ENCODE peak calls at places on chromosomes 5 and 9, in four cellular contexts. One of them, this sample, is unnamed.

GRCh38 chr9:121883281-121884056 is 209.6 kb downstream of the TTLL11 start:
- DNase-seq in body of pancreas: no peak
- DNase-seq in MCF 10A: no peak
- DNase-seq in dorsolateral prefrontal cortex: no peak
- DNase-seq in this sample: no peak

GRCh38 chr9:128999581-129000206 is 28.4 kb downstream of the SH3GLB2 start:
- DNase-seq in body of pancreas: no peak
- DNase-seq in MCF 10A: no peak
- DNase-seq in dorsolateral prefrontal cortex: no peak
- DNase-seq in this sample: no peak

GRCh38 chr9:2725929-2726328 is 8.6 kb downstream of the KCNV2 start:
- DNase-seq in body of pancreas: no peak
- DNase-seq in MCF 10A: no peak
- DNase-seq in dorsolateral prefrontal cortex: no peak
- DNase-seq in this sample: no peak

GRCh38 chr9:21001581-21001980 is 29.9 kb downstream of the HACD4 start:
- DNase-seq in body of pancreas: no peak
- DNase-seq in MCF 10A: no peak
- DNase-seq in dorsolateral prefrontal cortex: no peak
- DNase-seq in this sample: no peak

GRCh38 chr5:33828611-33829286 is 63.0 kb downstream of the ADAMTS12 start:
- DNase-seq in body of pancreas: no peak
- DNase-seq in MCF 10A: no peak
- DNase-seq in dorsolateral prefrontal cortex: no peak
- DNase-seq in this sample: no peak

GRCh38 chr9:4065054-4065453 is 234.8 kb downstream of the GLIS3 start:
- DNase-seq in body of pancreas: no peak
- DNase-seq in MCF 10A: no peak
- DNase-seq in dorsolateral prefrontal cortex: no peak
- DNase-seq in this sample: no peak

GRCh38 chr9:96555567-96556386 is 63.9 kb downstream of the CDC14B start:
- DNase-seq in body of pancreas: no peak
- DNase-seq in MCF 10A: no peak
- DNase-seq in dorsolateral prefrontal cortex: no peak
- DNase-seq in this sample: no peak

GRCh38 chr9:121819511-121820231 is 168.2 kb downstream of the DAB2IP start:
- DNase-seq in body of pancreas: no peak
- DNase-seq in MCF 10A: no peak
- DNase-seq in dorsolateral prefrontal cortex: no peak
- DNase-seq in this sample: no peak

GRCh38 chr5:139742173-139742903 is 53.3 kb upstream of the PSD2 start:
- DNase-seq in body of pancreas: no peak
- DNase-seq in MCF 10A: no peak
- DNase-seq in dorsolateral prefrontal cortex: no peak
- DNase-seq in this sample: no peak

GRCh38 chr5:98231089-98231488 is 542.4 kb upstream of the RGMB start:
- DNase-seq in body of pancreas: no peak
- DNase-seq in MCF 10A: no peak
- DNase-seq in dorsolateral prefrontal cortex: no peak
- DNase-seq in this sample: no peak

GRCh38 chr9:79788662-79789061 is 216.9 kb downstream of the TLE4 start:
- DNase-seq in body of pancreas: no peak
- DNase-seq in MCF 10A: no peak
- DNase-seq in dorsolateral prefrontal cortex: no peak
- DNase-seq in this sample: no peak

GRCh38 chr9:125600194-125600593 is 106.8 kb downstream of the MAPKAP1 start:
- DNase-seq in body of pancreas: peak; percentile 30
- DNase-seq in MCF 10A: no peak
- DNase-seq in dorsolateral prefrontal cortex: no peak
- DNase-seq in this sample: no peak

GRCh38 chr5:142671801-142672200 is 14.1 kb downstream of the FGF1 start:
- DNase-seq in body of pancreas: no peak
- DNase-seq in MCF 10A: peak; percentile 63
- DNase-seq in dorsolateral prefrontal cortex: no peak
- DNase-seq in this sample: no peak

GRCh38 chr5:57316798-57317327 is 143.0 kb downstream of the GPBP1 start:
- DNase-seq in body of pancreas: peak; percentile 6
- DNase-seq in MCF 10A: peak; percentile 85
- DNase-seq in dorsolateral prefrontal cortex: no peak
- DNase-seq in this sample: no peak

GRCh38 chr9:98598861-98599260 is 109.9 kb downstream of the GABBR2 start:
- DNase-seq in body of pancreas: no peak
- DNase-seq in MCF 10A: no peak
- DNase-seq in dorsolateral prefrontal cortex: no peak
- DNase-seq in this sample: no peak

GRCh38 chr5:133292300-133292699 is 240.5 kb downstream of the HSPA4 start:
- DNase-seq in body of pancreas: no peak
- DNase-seq in MCF 10A: peak; percentile 90
- DNase-seq in dorsolateral prefrontal cortex: peak; percentile 67
- DNase-seq in this sample: no peak

GRCh38 chr5:150738862-150739261 is 20.0 kb downstream of the DCTN4 start:
- DNase-seq in body of pancreas: no peak
- DNase-seq in MCF 10A: no peak
- DNase-seq in dorsolateral prefrontal cortex: no peak
- DNase-seq in this sample: no peak

GRCh38 chr9:37218800-37219425 is 98.5 kb downstream of the ZCCHC7 start:
- DNase-seq in body of pancreas: no peak
- DNase-seq in MCF 10A: peak; percentile 6
- DNase-seq in dorsolateral prefrontal cortex: no peak
- DNase-seq in this sample: no peak

GRCh38 chr9:92094655-92095054 is 20.6 kb downstream of the SPTLC1 start:
- DNase-seq in body of pancreas: no peak
- DNase-seq in MCF 10A: no peak
- DNase-seq in dorsolateral prefrontal cortex: no peak
- DNase-seq in this sample: no peak

GRCh38 chr5:136199408-136199807 is 6.4 kb upstream of the SMIM32 start:
- DNase-seq in body of pancreas: no peak
- DNase-seq in MCF 10A: no peak
- DNase-seq in dorsolateral prefrontal cortex: no peak
- DNase-seq in this sample: no peak

GRCh38 chr9:95411211-95411892 is 93.8 kb upstream of the FANCC start:
- DNase-seq in body of pancreas: no peak
- DNase-seq in MCF 10A: no peak
- DNase-seq in dorsolateral prefrontal cortex: no peak
- DNase-seq in this sample: no peak

GRCh38 chr9:101648493-101648892 is 53.7 kb upstream of the PPP3R2 start:
- DNase-seq in body of pancreas: no peak
- DNase-seq in MCF 10A: no peak
- DNase-seq in dorsolateral prefrontal cortex: no peak
- DNase-seq in this sample: no peak

GRCh38 chr5:12662545-12663314 is 758.5 kb upstream of the CTNND2 start:
- DNase-seq in body of pancreas: no peak
- DNase-seq in MCF 10A: no peak
- DNase-seq in dorsolateral prefrontal cortex: no peak
- DNase-seq in this sample: no peak

GRCh38 chr5:65611524-65611923 is 12.6 kb downstream of the TRIM23 start:
- DNase-seq in body of pancreas: peak; percentile 79
- DNase-seq in MCF 10A: no peak
- DNase-seq in dorsolateral prefrontal cortex: no peak
- DNase-seq in this sample: no peak

GRCh38 chr5:56251918-56252553 is 18.9 kb upstream of the ANKRD55 start:
- DNase-seq in body of pancreas: no peak
- DNase-seq in MCF 10A: no peak
- DNase-seq in dorsolateral prefrontal cortex: no peak
- DNase-seq in this sample: no peak

GRCh38 chr9:131839281-131840084 is 99.6 kb upstream of the RAPGEF1 start:
- DNase-seq in body of pancreas: no peak
- DNase-seq in MCF 10A: peak; percentile 65
- DNase-seq in dorsolateral prefrontal cortex: no peak
- DNase-seq in this sample: no peak

GRCh38 chr5:67496051-67496450 is 299.5 kb upstream of the CD180 start:
- DNase-seq in body of pancreas: no peak
- DNase-seq in MCF 10A: no peak
- DNase-seq in dorsolateral prefrontal cortex: no peak
- DNase-seq in this sample: no peak

GRCh38 chr5:67495072-67495471 is 298.5 kb upstream of the CD180 start:
- DNase-seq in body of pancreas: no peak
- DNase-seq in MCF 10A: no peak
- DNase-seq in dorsolateral prefrontal cortex: no peak
- DNase-seq in this sample: no peak

GRCh38 chr5:67494186-67494842 is 297.7 kb upstream of the CD180 start:
- DNase-seq in body of pancreas: no peak
- DNase-seq in MCF 10A: no peak
- DNase-seq in dorsolateral prefrontal cortex: no peak
- DNase-seq in this sample: no peak

GRCh38 chr5:67490543-67491321 is 294.1 kb upstream of the CD180 start:
- DNase-seq in body of pancreas: no peak
- DNase-seq in MCF 10A: peak; percentile 6
- DNase-seq in dorsolateral prefrontal cortex: no peak
- DNase-seq in this sample: no peak

GRCh38 chr5:67493676-67494075 is 297.1 kb upstream of the CD180 start:
- DNase-seq in body of pancreas: peak; percentile 29
- DNase-seq in MCF 10A: peak; percentile 28
- DNase-seq in dorsolateral prefrontal cortex: peak; percentile 71
- DNase-seq in this sample: no peak
- TF ChIP-seq CTCF in body of pancreas: peak; percentile 8
- TF ChIP-seq CTCF in MCF 10A: no peak
- TF ChIP-seq CTCF in dorsolateral prefrontal cortex: peak; percentile 72
- TF ChIP-seq CTCF in this sample: no peak

GRCh38 chr5:23994581-23995370 is 487.4 kb downstream of the PRDM9 start:
- DNase-seq in body of pancreas: no peak
- DNase-seq in MCF 10A: peak; percentile 14
- DNase-seq in dorsolateral prefrontal cortex: no peak
- DNase-seq in this sample: no peak
- TF ChIP-seq CTCF in body of pancreas: peak; percentile 58
- TF ChIP-seq CTCF in MCF 10A: peak; percentile 17
- TF ChIP-seq CTCF in dorsolateral prefrontal cortex: no peak
- TF ChIP-seq CTCF in this sample: peak; percentile 68

GRCh38 chr9:16870606-16871357 is at the start of gene BNC2:
- DNase-seq in body of pancreas: peak; percentile 36
- DNase-seq in MCF 10A: no peak
- DNase-seq in dorsolateral prefrontal cortex: no peak
- DNase-seq in this sample: peak; percentile 49
- TF ChIP-seq CTCF in body of pancreas: no peak
- TF ChIP-seq CTCF in MCF 10A: no peak
- TF ChIP-seq CTCF in dorsolateral prefrontal cortex: no peak
- TF ChIP-seq CTCF in this sample: peak; percentile 37

GRCh38 chr5:178223828-178224335 is 8.7 kb downstream of the PHYKPL start:
- DNase-seq in body of pancreas: no peak
- DNase-seq in MCF 10A: no peak
- DNase-seq in dorsolateral prefrontal cortex: no peak
- DNase-seq in this sample: no peak

GRCh38 chr5:178221857-178222256 is 10.7 kb downstream of the PHYKPL start:
- DNase-seq in body of pancreas: no peak
- DNase-seq in MCF 10A: no peak
- DNase-seq in dorsolateral prefrontal cortex: no peak
- DNase-seq in this sample: no peak

GRCh38 chr5:178224403-178224802 is 8.2 kb downstream of the PHYKPL start:
- DNase-seq in body of pancreas: no peak
- DNase-seq in MCF 10A: no peak
- DNase-seq in dorsolateral prefrontal cortex: no peak
- DNase-seq in this sample: no peak

GRCh38 chr5:178222292-178222691 is 10.3 kb downstream of the PHYKPL start:
- DNase-seq in body of pancreas: no peak
- DNase-seq in MCF 10A: no peak
- DNase-seq in dorsolateral prefrontal cortex: no peak
- DNase-seq in this sample: no peak

DNA sequence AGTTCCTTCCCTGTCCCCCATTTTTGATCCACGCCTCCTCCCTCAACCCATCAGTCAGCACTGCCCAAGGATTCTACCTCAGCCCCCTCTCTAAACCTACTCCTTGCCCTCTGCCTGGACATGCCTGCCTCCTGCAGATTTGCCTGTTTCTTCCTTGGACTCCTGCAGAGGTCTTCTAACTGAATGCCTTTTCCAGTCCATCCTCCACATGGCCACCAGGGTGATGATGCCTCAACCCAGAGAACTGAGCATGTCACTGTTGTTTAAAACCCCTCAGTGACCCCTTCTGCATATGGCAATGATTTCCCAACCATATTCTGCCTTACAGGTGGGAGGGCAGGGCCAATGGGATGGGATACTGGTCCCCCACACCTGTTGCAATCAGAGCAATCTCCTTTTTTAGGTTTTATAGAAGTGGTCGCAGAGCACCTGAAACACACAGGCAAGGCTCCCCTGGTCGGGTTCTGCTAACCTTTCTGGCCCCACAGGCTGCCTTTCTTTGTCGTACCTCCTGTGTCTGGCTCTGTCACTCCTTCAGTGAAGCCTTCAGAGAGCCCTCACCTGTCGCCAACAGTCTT is 9.3 kb downstream of the PHYKPL start:
- DNase-seq in body of pancreas: no peak
- DNase-seq in MCF 10A: no peak
- DNase-seq in dorsolateral prefrontal cortex: no peak
- DNase-seq in this sample: no peak
- TF ChIP-seq CTCF in body of pancreas: no peak
- TF ChIP-seq CTCF in MCF 10A: no peak
- TF ChIP-seq CTCF in dorsolateral prefrontal cortex: no peak
- TF ChIP-seq CTCF in this sample: no peak

GRCh38 chr9:16575142-16575877 is 295.2 kb downstream of the BNC2 start:
- DNase-seq in body of pancreas: no peak
- DNase-seq in MCF 10A: peak; percentile 11
- DNase-seq in dorsolateral prefrontal cortex: no peak
- DNase-seq in this sample: no peak
- TF ChIP-seq CTCF in body of pancreas: no peak
- TF ChIP-seq CTCF in MCF 10A: no peak
- TF ChIP-seq CTCF in dorsolateral prefrontal cortex: no peak
- TF ChIP-seq CTCF in this sample: no peak

GRCh38 chr5:106858616-106859015 is 812.1 kb downstream of the EFNA5 start:
- DNase-seq in body of pancreas: no peak
- DNase-seq in MCF 10A: no peak
- DNase-seq in dorsolateral prefrontal cortex: no peak
- DNase-seq in this sample: no peak

GRCh38 chr5:106865279-106865678 is 805.5 kb downstream of the EFNA5 start:
- DNase-seq in body of pancreas: no peak
- DNase-seq in MCF 10A: no peak
- DNase-seq in dorsolateral prefrontal cortex: no peak
- DNase-seq in this sample: no peak

GRCh38 chr5:106862450-106863193 is 808.1 kb downstream of the EFNA5 start:
- DNase-seq in body of pancreas: no peak
- DNase-seq in MCF 10A: peak; percentile 17
- DNase-seq in dorsolateral prefrontal cortex: no peak
- DNase-seq in this sample: no peak

GRCh38 chr5:106854941-106855340 is 815.8 kb downstream of the EFNA5 start:
- DNase-seq in body of pancreas: no peak
- DNase-seq in MCF 10A: no peak
- DNase-seq in dorsolateral prefrontal cortex: no peak
- DNase-seq in this sample: no peak

GRCh38 chr5:106860398-106861044 is 810.2 kb downstream of the EFNA5 start:
- DNase-seq in body of pancreas: no peak
- DNase-seq in MCF 10A: no peak
- DNase-seq in dorsolateral prefrontal cortex: no peak
- DNase-seq in this sample: no peak
- TF ChIP-seq CTCF in body of pancreas: no peak
- TF ChIP-seq CTCF in MCF 10A: no peak
- TF ChIP-seq CTCF in dorsolateral prefrontal cortex: no peak
- TF ChIP-seq CTCF in this sample: no peak